ENCODE peak calls at places on chromosomes 11 and 22, in five cellular contexts. N is T-helper 1 cell; Y is SK-MEL-5; A is stimulated activated CD8-positive, alpha-beta memory T cell treated with anti-CD3 and anti-CD28 coated beads, Interleukin-15, amount 100 ng/mL, for 1 hour; P is activated CD4-positive, alpha-beta T cell treated with anti-CD3 and anti-CD28 coated beads, Interleukin-2, amount 10 ng/mL, durations not matched to agents 7 days and 5 days. D is an unnamed sample.

GRCh38 chr11:6321961-6322362 is 1.7 kb upstream of the CAVIN3 start:
- DNase-seq in P (no peak), N (peak), Y (peak), A (no peak), D (no peak)

GRCh38 chr11:66976048-66976467 is 954 bp downstream of the C11orf86 start:
- DNase-seq in P (no peak), N (no peak), A (no peak), Y (peak), D (no peak)

GRCh38 chr11:77085652-77086051 is 17.0 kb upstream of the OMP start:
- DNase-seq in N (no peak), Y (no peak), A (no peak), P (no peak), D (no peak)

GRCh38 chr11:27414644-27415043 is 51.6 kb upstream of the CCDC34 start:
- DNase-seq in P (no peak), Y (no peak), N (no peak), A (no peak), D (no peak)

GRCh38 chr11:33116535-33116934 is 44.7 kb downstream of the CSTF3 start:
- DNase-seq in Y (no peak), N (no peak), P (no peak), A (no peak), D (no peak)

GRCh38 chr11:13152736-13153541 is 124.7 kb upstream of the BMAL1 start:
- DNase-seq in Y (peak), P (no peak), A (no peak), N (no peak), D (no peak)

GRCh38 chr11:92811341-92811740 is 158.1 kb upstream of the MTNR1B start:
- DNase-seq in A (no peak), P (no peak), Y (no peak), N (no peak), D (no peak)

GRCh38 chr22:17237031-17237668 is 17.9 kb upstream of the ADA2 start:
- DNase-seq in P (peak), Y (no peak), A (no peak), N (peak), D (peak)

GRCh38 chr22:45942787-45943493 is 34.0 kb downstream of the WNT7B start:
- DNase-seq in A (no peak), P (no peak), Y (no peak), N (no peak), D (no peak)

GRCh38 chr22:46060292-46061123 is 83.5 kb upstream of the WNT7B start:
- DNase-seq in Y (no peak), N (no peak), P (no peak), A (no peak), D (no peak)

GRCh38 chr11:100247701-100248100 is 439.4 kb upstream of the ARHGAP42 start:
- DNase-seq in N (no peak), P (no peak), A (no peak), Y (no peak), D (no peak)

GRCh38 chr11:72038491-72038890 is 39.8 kb downstream of the IL18BP start:
- DNase-seq in A (no peak), Y (no peak), P (no peak), N (no peak), D (no peak)

GRCh38 chr11:111541209-111542061 is 915 bp downstream of the LAYN start:
- DNase-seq in Y (no peak), N (no peak), A (no peak), P (no peak), D (no peak)

GRCh38 chr11:96109265-96110030 is 185.5 kb upstream of the MTMR2 start:
- DNase-seq in N (no peak), P (no peak), A (no peak), Y (no peak), D (no peak)

GRCh38 chr11:123509737-123510578 is 79.9 kb downstream of the GRAMD1B start:
- DNase-seq in N (no peak), A (no peak), P (no peak), Y (no peak), D (no peak)

GRCh38 chr11:133040289-133040893 is 491.9 kb downstream of the OPCML start:
- DNase-seq in A (no peak), N (no peak), P (no peak), Y (no peak), D (no peak)

GRCh38 chr11:83072689-83073242 is 1.1 kb upstream of the RAB30 start:
- DNase-seq in P (no peak), N (no peak), A (no peak), Y (no peak), D (no peak)

GRCh38 chr22:17257091-17257490 is 37.9 kb upstream of the ADA2 start:
- DNase-seq in P (no peak), Y (no peak), A (no peak), N (no peak), D (no peak)

GRCh38 chr11:86519064-86519911 is 144.6 kb downstream of the CCDC81 start:
- DNase-seq in P (no peak), N (no peak), A (no peak), Y (no peak), D (no peak)

GRCh38 chr22:47110817-47111443 is 348.5 kb downstream of the TBC1D22A start:
- DNase-seq in A (no peak), P (no peak), Y (no peak), N (no peak), D (no peak)

GRCh38 chr11:59429924-59430516 is 3.8 kb upstream of the OR5A2 start:
- DNase-seq in P (peak), A (no peak), Y (peak), N (peak), D (peak)

GRCh38 chr11:75471134-75471943 is 38.3 kb upstream of the KLHL35 start:
- DNase-seq in N (no peak), Y (no peak), P (no peak), A (no peak), D (no peak)

GRCh38 chr22:28988455-28988854 is 73.2 kb downstream of the C22orf31 start:
- DNase-seq in P (no peak), N (no peak), A (no peak), Y (no peak), D (no peak)

GRCh38 chr11:11981364-11981763 is 27.1 kb downstream of the DKK3 start:
- DNase-seq in A (no peak), P (no peak), N (no peak), Y (no peak), D (no peak)

GRCh38 chr11:66326261-66327111 is 9.6 kb upstream of the CD248 start:
- DNase-seq in A (no peak), N (peak), P (peak), Y (no peak), D (no peak)

GRCh38 chr11:102323542-102324261 is 6.4 kb downstream of the BIRC3 start:
- DNase-seq in A (no peak), N (no peak), Y (no peak), P (no peak), D (no peak)

GRCh38 chr11:130051077-130051476 is 18.6 kb upstream of the APLP2 start:
- DNase-seq in Y (no peak), N (no peak), P (no peak), A (no peak), D (no peak)

GRCh38 chr22:19565921-19566598 is 41.9 kb upstream of the CLDN5 start:
- DNase-seq in Y (no peak), P (no peak), N (no peak), A (no peak), D (no peak)

GRCh38 chr11:84645988-84646689 is 981.0 kb downstream of the DLG2 start:
- DNase-seq in N (no peak), A (no peak), Y (no peak), P (no peak), D (no peak)

GRCh38 chr11:1757861-1758610 is 5.7 kb downstream of the CTSD start:
- DNase-seq in A (no peak), N (peak), P (peak), Y (no peak), D (no peak)

GRCh38 chr22:37802310-37803194 is 5.2 kb upstream of the GCAT start:
- DNase-seq in Y (peak), P (no peak), A (no peak), N (no peak), D (no peak)

GRCh38 chr11:62605467-62605866 is 3.8 kb upstream of the MTA2 start:
- DNase-seq in Y (no peak), N (no peak), P (no peak), A (no peak), D (no peak)

D was measured in activated T-helper 2 cell treated with anti-CD3 and anti-CD28 coated beads, Interferon-gamma antibody, Interleukin-2, Interleukin-4, amounts not matched to agents 10 μg/mL and 5 μg/mL and 100 μg/mL, durations not matched to agents 14 hours and 24 hours and 36 hours.